ENCODE peak calls at places on chromosomes 2 and 18, in ten cellular contexts. H is IMR-90; E is WERI-Rb-1; B is CD8-positive, alpha-beta memory T cell; T is prostate gland; D is bronchial epithelial cell; O is cardiac muscle cell; F is epithelial cell of esophagus; W is body of pancreas; C is AG09309. P is an unnamed sample.

GRCh38 chr2:122843503-122843902 is 1088.1 kb downstream of the TSN start:
- DNase-seq in W (no peak), O (peak), F (no peak), H (no peak), T (no peak), C (no peak), D (no peak), E (no peak), B (no peak), P (no peak)

GRCh38 chr2:40914648-40915047 is 462.8 kb upstream of the SLC8A1 start:
- DNase-seq in B (no peak), C (no peak), D (no peak), T (no peak), W (no peak), E (no peak), F (no peak), O (no peak), H (no peak), P (no peak)

GRCh38 chr2:133369896-133370295 is 198.4 kb downstream of the NCKAP5 start:
- DNase-seq in H (no peak), W (no peak), B (no peak), D (no peak), O (no peak), F (no peak), T (no peak), E (no peak), C (no peak), P (no peak)

GRCh38 chr2:20414806-20415205 is 32.1 kb upstream of the RHOB start:
- DNase-seq in D (no peak), W (no peak), H (no peak), B (no peak), F (no peak), C (no peak), O (no peak), E (peak), T (no peak), P (no peak)

GRCh38 chr2:72780483-72780882 is 45.4 kb downstream of the EXOC6B start:
- DNase-seq in E (no peak), D (peak), W (peak), T (no peak), B (no peak), F (peak), H (peak), O (peak), C (no peak), P (no peak)

GRCh38 chr2:101251844-101252407 is 760 bp upstream of the CNOT11 start:
- DNase-seq in O (peak), H (no peak), T (peak), E (peak), C (no peak), F (peak), W (peak), D (peak), B (peak), P (peak)

GRCh38 chr18:62442391-62442790 is 80.4 kb upstream of the ZCCHC2 start:
- DNase-seq in T (no peak), B (no peak), C (no peak), O (no peak), H (no peak), F (no peak), E (no peak), D (no peak), W (no peak), P (no peak)

GRCh38 chr2:231123362-231123898 is 1.4 kb downstream of the HTR2B start:
- DNase-seq in E (no peak), O (peak), F (peak), D (peak), C (no peak), W (no peak), H (peak), B (no peak), T (no peak), P (no peak)

GRCh38 chr2:218984239-218985020 is 554 bp downstream of the FEV start:
- DNase-seq in O (peak), D (no peak), W (no peak), H (no peak), F (no peak), E (peak), B (no peak), T (no peak), C (no peak), P (no peak)

GRCh38 chr2:240424341-240425235 is 10.9 kb upstream of the GPC1 start:
- DNase-seq in F (no peak), E (peak), O (no peak), C (no peak), T (no peak), D (no peak), B (no peak), W (peak), H (no peak), P (no peak)

GRCh38 chr2:101558740-101559508 is 84.0 kb upstream of the RFX8 start:
- DNase-seq in W (no peak), C (no peak), B (no peak), E (no peak), D (peak), H (peak), F (peak), O (peak), T (no peak), P (no peak)

GRCh38 chr2:5740073-5740472 is 47.9 kb downstream of the SOX11 start:
- DNase-seq in W (no peak), O (no peak), H (no peak), C (no peak), B (no peak), F (no peak), E (no peak), T (peak), D (no peak), P (no peak)

GRCh38 chr18:12908706-12909105 is 24.7 kb upstream of the PTPN2 start:
- DNase-seq in T (no peak), O (peak), C (no peak), F (no peak), H (no peak), E (no peak), B (no peak), W (no peak), D (no peak), P (no peak)

GRCh38 chr2:136997550-136997949 is 232.2 kb downstream of the THSD7B start:
- DNase-seq in B (no peak), D (peak), O (no peak), T (no peak), F (peak), C (no peak), W (no peak), E (no peak), H (no peak), P (no peak)

GRCh38 chr2:98508690-98509054 is 64.0 kb downstream of the INPP4A start:
- DNase-seq in D (peak), F (peak), E (no peak), O (peak), H (peak), C (no peak), W (no peak), B (peak), T (no peak), P (no peak)

GRCh38 chr2:26144031-26144430 is 28.9 kb upstream of the GAREM2 start:
- DNase-seq in B (no peak), C (no peak), W (no peak), O (no peak), F (no peak), E (no peak), D (no peak), T (no peak), H (no peak), P (peak)

GRCh38 chr2:204530464-204530805 is 14.8 kb upstream of the PARD3B start:
- DNase-seq in H (no peak), T (no peak), E (no peak), B (no peak), W (no peak), O (no peak), D (peak), C (no peak), F (peak), P (no peak)

GRCh38 chr2:230930928-230931555 is 6.0 kb upstream of the GPR55 start:
- DNase-seq in C (no peak), T (no peak), O (no peak), H (no peak), F (no peak), W (no peak), B (no peak), D (no peak), E (no peak), P (no peak)

GRCh38 chr18:22828171-22828570 is 105.0 kb upstream of the RBBP8 start:
- DNase-seq in T (no peak), F (peak), O (no peak), D (peak), B (no peak), H (peak), E (no peak), W (no peak), C (no peak), P (no peak)

GRCh38 chr2:116467243-116467642 is 1347.2 kb upstream of the DDX18 start:
- DNase-seq in E (no peak), C (no peak), W (no peak), B (no peak), D (no peak), F (no peak), H (no peak), T (no peak), O (no peak), P (no peak)

GRCh38 chr2:10307561-10308156 is 5.0 kb downstream of the HPCAL1 start:
- DNase-seq in W (no peak), E (no peak), O (peak), T (no peak), F (no peak), D (no peak), H (no peak), C (no peak), B (no peak), P (no peak)

GRCh38 chr2:65311596-65311995 is 84.0 kb downstream of the ACTR2 start:
- DNase-seq in C (no peak), H (no peak), O (no peak), W (no peak), B (no peak), F (no peak), E (no peak), T (no peak), D (no peak), P (no peak)

GRCh38 chr2:221571108-221571390 is 1.1 kb downstream of the EPHA4 start:
- DNase-seq in D (peak), F (peak), E (no peak), C (no peak), H (peak), T (no peak), O (peak), W (no peak), B (no peak), P (peak)

GRCh38 chr2:112301171-112301584 is 25.8 kb downstream of the ZC3H6 start:
- DNase-seq in C (peak), D (peak), H (peak), B (no peak), W (no peak), F (no peak), T (no peak), E (no peak), O (peak), P (no peak)

GRCh38 chr2:235605306-235605998 is 111.6 kb downstream of the AGAP1 start:
- DNase-seq in F (peak), H (peak), E (no peak), W (peak), O (peak), T (no peak), B (peak), C (peak), D (peak), P (peak)

GRCh38 chr2:189660803-189661147 is 484 bp upstream of the ASNSD1 start:
- DNase-seq in O (no peak), B (no peak), H (no peak), D (no peak), F (no peak), E (no peak), W (no peak), C (no peak), T (no peak), P (no peak)

GRCh38 chr2:189659734-189660133 is 1.5 kb upstream of the ASNSD1 start:
- DNase-seq in D (no peak), F (no peak), H (peak), B (no peak), T (no peak), W (no peak), C (no peak), E (no peak), O (no peak), P (no peak)

GRCh38 chr2:189661148-189661956 is at the start of gene ASNSD1:
- DNase-seq in T (peak), F (peak), W (peak), D (peak), O (peak), E (peak), B (peak), H (peak), C (peak), P (peak)

GRCh38 chr2:189661957-189662321 is 680 bp downstream of the ASNSD1 start:
- DNase-seq in B (no peak), C (no peak), D (no peak), H (no peak), O (no peak), W (no peak), F (no peak), E (no peak), T (no peak), P (no peak)

GRCh38 chr2:189662674-189663226 is 1.5 kb downstream of the ASNSD1 start:
- DNase-seq in D (no peak), F (no peak), W (no peak), B (no peak), H (no peak), T (no peak), C (no peak), O (no peak), E (no peak), P (no peak)
- H3K4me3 ChIP-seq in D (no peak), F (peak), W (no peak), B (peak), H (peak), T (peak), C (no peak), O (peak), E (no peak), P (no peak)

GRCh38 chr18:69402219-69402989 is 1.7 kb downstream of the DOK6 start:
- DNase-seq in D (no peak), F (no peak), H (no peak), B (no peak), E (no peak), C (no peak), W (no peak), T (no peak), O (peak), P (no peak)
- H3K4me3 ChIP-seq in D (no peak), F (no peak), H (peak), B (no peak), E (peak), C (peak), W (no peak), T (peak), O (peak), P (no peak)

DNA sequence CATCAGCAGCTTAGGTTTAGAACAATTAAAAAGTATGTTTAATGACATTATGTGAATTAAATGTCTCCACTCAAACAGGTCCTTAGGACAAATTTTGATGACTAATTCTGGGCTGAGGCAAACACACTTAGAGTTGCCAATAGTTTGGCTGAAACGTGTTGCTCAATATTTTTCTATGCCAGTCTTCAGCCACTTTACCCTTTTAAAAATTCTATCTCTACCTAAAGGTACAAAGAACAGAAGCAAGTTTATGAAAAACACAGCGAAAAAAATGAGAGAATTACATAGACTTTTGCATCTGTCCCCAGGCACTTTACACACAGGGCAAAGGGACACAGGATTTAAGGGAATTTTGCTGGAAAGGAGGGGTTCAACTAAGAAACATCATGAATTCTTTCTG is 4.5 kb downstream of the IDH1 start:
- DNase-seq in W (no peak), O (peak), E (no peak), B (no peak), D (peak), C (no peak), H (peak), F (peak), T (no peak), P (no peak)
- H3K4me3 ChIP-seq in W (no peak), O (no peak), E (no peak), B (no peak), D (no peak), C (no peak), H (no peak), F (no peak), T (no peak), P (no peak)

DNA sequence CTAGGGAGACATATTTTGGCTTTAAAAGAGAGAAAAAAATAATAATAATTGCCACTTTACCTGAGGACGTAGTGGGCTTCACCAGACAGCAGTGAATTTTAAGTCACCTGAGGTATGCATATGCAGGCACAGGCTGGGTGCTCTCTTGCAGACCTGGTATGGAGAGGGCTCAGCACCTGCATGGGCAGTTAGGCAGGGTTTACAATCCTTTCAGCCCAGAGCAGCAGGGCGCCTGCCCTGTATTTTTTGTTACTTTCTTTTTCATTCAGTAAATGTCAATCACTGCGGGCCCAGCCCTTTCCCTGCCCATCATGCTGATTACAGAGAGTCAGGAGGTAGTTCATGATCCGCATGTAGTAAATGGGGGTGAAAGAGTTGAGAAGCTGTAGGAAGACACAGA is 147.0 kb upstream of the ALPP start:
- DNase-seq in D (no peak), F (no peak), B (no peak), T (no peak), H (no peak), C (no peak), O (no peak), W (no peak), E (no peak), P (no peak)
- H3K4me3 ChIP-seq in D (no peak), F (no peak), B (no peak), T (no peak), H (no peak), C (no peak), O (no peak), W (no peak), E (no peak), P (no peak)

P was measured in mucosa of descending colon.